ENCODE peak calls at places on chromosomes 7 and 10, in five cellular contexts. One of them, this sample, is unnamed.

GRCh38 chr7:42858570-42858969 is 53.3 kb downstream of the C7orf25 start:
- DNase-seq in left cardiac atrium: no peak
- DNase-seq in activated B cell treated with CpG ODN at 0.5 μM for 24 hours: no peak
- DNase-seq in aorta: no peak
- DNase-seq in NCI-H345: no peak
- DNase-seq in this sample: no peak

GRCh38 chr10:22320591-22321155 is at the start of gene BMI1:
- DNase-seq in left cardiac atrium: peak; percentile 81
- DNase-seq in activated B cell treated with CpG ODN at 0.5 μM for 24 hours: peak; percentile 63
- DNase-seq in aorta: peak; percentile 93
- DNase-seq in NCI-H345: peak; percentile 73
- DNase-seq in this sample: peak; percentile 84

GRCh38 chr10:115814542-115814941 is 458.5 kb downstream of the GFRA1 start:
- DNase-seq in left cardiac atrium: no peak
- DNase-seq in activated B cell treated with CpG ODN at 0.5 μM for 24 hours: no peak
- DNase-seq in aorta: no peak
- DNase-seq in NCI-H345: no peak
- DNase-seq in this sample: no peak

GRCh38 chr7:48875300-48875916 is 48.9 kb upstream of the CDC14C start:
- DNase-seq in left cardiac atrium: peak; percentile 39
- DNase-seq in activated B cell treated with CpG ODN at 0.5 μM for 24 hours: no peak
- DNase-seq in aorta: no peak
- DNase-seq in NCI-H345: peak; percentile 72
- DNase-seq in this sample: peak; percentile 36

GRCh38 chr10:78919111-78919966 is 149.4 kb upstream of the ZMIZ1 start:
- DNase-seq in left cardiac atrium: no peak
- DNase-seq in activated B cell treated with CpG ODN at 0.5 μM for 24 hours: no peak
- DNase-seq in aorta: no peak
- DNase-seq in NCI-H345: no peak
- DNase-seq in this sample: no peak

GRCh38 chr10:90871761-90872647 is at the start of gene RPP30:
- DNase-seq in left cardiac atrium: peak; percentile 88
- DNase-seq in activated B cell treated with CpG ODN at 0.5 μM for 24 hours: peak; percentile 77
- DNase-seq in aorta: peak; percentile 94
- DNase-seq in NCI-H345: peak; percentile 76
- DNase-seq in this sample: peak; percentile 80

GRCh38 chr10:70191161-70191770 is 21.0 kb upstream of the SAR1A start:
- DNase-seq in left cardiac atrium: no peak
- DNase-seq in activated B cell treated with CpG ODN at 0.5 μM for 24 hours: no peak
- DNase-seq in aorta: no peak
- DNase-seq in NCI-H345: no peak
- DNase-seq in this sample: no peak

GRCh38 chr7:127819975-127820778 is 168.2 kb downstream of the SND1 start:
- DNase-seq in left cardiac atrium: no peak
- DNase-seq in activated B cell treated with CpG ODN at 0.5 μM for 24 hours: no peak
- DNase-seq in aorta: no peak
- DNase-seq in NCI-H345: no peak
- DNase-seq in this sample: no peak

GRCh38 chr7:158096582-158096981 is 491.0 kb downstream of the PTPRN2 start:
- DNase-seq in left cardiac atrium: no peak
- DNase-seq in activated B cell treated with CpG ODN at 0.5 μM for 24 hours: no peak
- DNase-seq in aorta: no peak
- DNase-seq in NCI-H345: no peak
- DNase-seq in this sample: no peak

GRCh38 chr7:50655020-50655419 is 89.8 kb upstream of the DDC start:
- DNase-seq in left cardiac atrium: no peak
- DNase-seq in activated B cell treated with CpG ODN at 0.5 μM for 24 hours: no peak
- DNase-seq in aorta: no peak
- DNase-seq in NCI-H345: no peak
- DNase-seq in this sample: no peak

GRCh38 chr10:10055656-10056445 is 961.8 kb upstream of the CELF2 start:
- DNase-seq in left cardiac atrium: no peak
- DNase-seq in activated B cell treated with CpG ODN at 0.5 μM for 24 hours: no peak
- DNase-seq in aorta: no peak
- DNase-seq in NCI-H345: no peak
- DNase-seq in this sample: no peak

GRCh38 chr10:67608001-67608400 is 88.0 kb downstream of the CTNNA3 start:
- DNase-seq in left cardiac atrium: no peak
- DNase-seq in activated B cell treated with CpG ODN at 0.5 μM for 24 hours: no peak
- DNase-seq in aorta: no peak
- DNase-seq in NCI-H345: no peak
- DNase-seq in this sample: no peak

GRCh38 chr7:48389977-48390376 is 218.7 kb downstream of the ABCA13 start:
- DNase-seq in left cardiac atrium: no peak
- DNase-seq in activated B cell treated with CpG ODN at 0.5 μM for 24 hours: no peak
- DNase-seq in aorta: no peak
- DNase-seq in NCI-H345: no peak
- DNase-seq in this sample: no peak

GRCh38 chr10:119518936-119519335 is 23.6 kb downstream of the RGS10 start:
- DNase-seq in left cardiac atrium: no peak
- DNase-seq in activated B cell treated with CpG ODN at 0.5 μM for 24 hours: no peak
- DNase-seq in aorta: no peak
- DNase-seq in NCI-H345: no peak
- DNase-seq in this sample: no peak

GRCh38 chr7:123580406-123581161 is 21.0 kb upstream of the ASB15 start:
- DNase-seq in left cardiac atrium: no peak
- DNase-seq in activated B cell treated with CpG ODN at 0.5 μM for 24 hours: no peak
- DNase-seq in aorta: no peak
- DNase-seq in NCI-H345: peak; percentile 46
- DNase-seq in this sample: peak; percentile 43

GRCh38 chr10:17181751-17182150 is 19.7 kb downstream of the TRDMT1 start:
- DNase-seq in left cardiac atrium: no peak
- DNase-seq in activated B cell treated with CpG ODN at 0.5 μM for 24 hours: no peak
- DNase-seq in aorta: no peak
- DNase-seq in NCI-H345: peak; percentile 26
- DNase-seq in this sample: no peak

GRCh38 chr10:122276611-122277205 is 5.6 kb downstream of the BTBD16 start:
- DNase-seq in left cardiac atrium: no peak
- DNase-seq in activated B cell treated with CpG ODN at 0.5 μM for 24 hours: no peak
- DNase-seq in aorta: no peak
- DNase-seq in NCI-H345: no peak
- DNase-seq in this sample: no peak

GRCh38 chr7:91230100-91230499 is 34.1 kb upstream of the FZD1 start:
- DNase-seq in left cardiac atrium: no peak
- DNase-seq in activated B cell treated with CpG ODN at 0.5 μM for 24 hours: no peak
- DNase-seq in aorta: no peak
- DNase-seq in NCI-H345: no peak
- DNase-seq in this sample: no peak